ENCODE peak calls at places on chromosomes 1 and 21, in ten cellular contexts. V, N, I, H, K, A, Z, G, P and X are unnamed samples.

GRCh38 chr1:34002810-34003209 is 138.9 kb downstream of the HMGB4 start:
- DNase-seq in N (no peak), P (no peak), H (no peak), Z (no peak), V (no peak), G (no peak), K (no peak), A (no peak), I (no peak), X (no peak)

GRCh38 chr21:44734026-44734745 is 22.8 kb upstream of the TSPEAR start:
- DNase-seq in V (no peak), Z (no peak), N (no peak), I (no peak), H (no peak), G (no peak), K (no peak), P (no peak), A (no peak), X (no peak)

GRCh38 chr21:33396966-33397365 is 6.2 kb upstream of the IFNGR2 start:
- DNase-seq in I (no peak), G (no peak), V (no peak), K (no peak), Z (no peak), P (no peak), A (no peak), H (no peak), N (no peak), X (no peak)

GRCh38 chr1:165439287-165439686 is 5.6 kb downstream of the RXRG start:
- DNase-seq in P (no peak), A (no peak), N (no peak), V (no peak), G (no peak), H (no peak), K (peak; percentile 41), Z (no peak), I (no peak), X (no peak)

GRCh38 chr1:240687820-240688219 is 75.9 kb upstream of the GREM2 start:
- DNase-seq in I (no peak), V (no peak), P (no peak), N (no peak), Z (no peak), A (no peak), H (no peak), K (no peak), G (no peak), X (no peak)

GRCh38 chr1:44276006-44276405 is 62.7 kb downstream of the DMAP1 start:
- DNase-seq in V (no peak), A (no peak), G (no peak), Z (no peak), P (peak; percentile 82), I (no peak), H (no peak), N (no peak), K (no peak), X (no peak)

GRCh38 chr1:183033205-183033604 is 10.0 kb downstream of the LAMC1 start:
- DNase-seq in V (no peak), K (no peak), I (no peak), H (no peak), A (peak; percentile 85), Z (no peak), N (no peak), P (no peak), G (no peak), X (no peak)

GRCh38 chr21:23837564-23837963 is 1769.7 kb downstream of the MRPL39 start:
- DNase-seq in V (no peak), N (no peak), K (no peak), A (no peak), G (no peak), I (no peak), H (no peak), Z (no peak), P (no peak), X (no peak)

GRCh38 chr21:30227633-30228404 is 11.9 kb upstream of the CLDN8 start:
- DNase-seq in V (no peak), K (no peak), H (no peak), P (peak; percentile 78), A (peak; percentile 94), Z (peak; percentile 94), G (peak; percentile 15), N (no peak), I (no peak), X (no peak)

GRCh38 chr21:15441060-15441493 is 288.7 kb upstream of the USP25 start:
- DNase-seq in Z (peak; percentile 17), H (no peak), I (no peak), A (no peak), N (no peak), G (no peak), P (no peak), V (no peak), K (peak; percentile 61), X (peak; percentile 81)

GRCh38 chr1:108561731-108562326 is 1.9 kb downstream of the EEIG2 start:
- DNase-seq in H (peak; percentile 77), V (peak; percentile 74), I (peak; percentile 73), K (peak; percentile 55), G (no peak), P (peak; percentile 59), A (peak; percentile 76), N (peak; percentile 70), Z (peak; percentile 54), X (peak; percentile 52)